ENCODE peak calls at places on chromosomes 4 and X, in nine cellular contexts. G, K, I, X, O, W, V, J and Q are unnamed samples.

GRCh38 chr4:76747613-76748012 is 150.3 kb downstream of the SOWAHB start:
- DNase-seq in G (no peak), O (no peak), J (no peak), K (no peak), X (no peak), W (no peak), I (no peak), V (no peak), Q (no peak)

GRCh38 chr4:94400191-94400590 is 51.6 kb upstream of the PDLIM5 start:
- DNase-seq in V (no peak), G (no peak), W (no peak), K (no peak), J (no peak), I (no peak), X (no peak), O (no peak), Q (no peak)

GRCh38 chr4:112923514-112923913 is 125.9 kb upstream of the ANK2 start:
- DNase-seq in W (no peak), I (no peak), J (no peak), G (no peak), K (no peak), X (no peak), V (no peak), O (no peak), Q (no peak)

GRCh38 chr4:7365472-7366179 is 69.1 kb downstream of the PSAPL1 start:
- DNase-seq in O (peak), X (no peak), K (no peak), V (no peak), I (no peak), G (no peak), W (no peak), J (no peak), Q (no peak)

GRCh38 chr4:147286846-147287587 is 193.9 kb upstream of the EDNRA start:
- DNase-seq in K (no peak), W (no peak), G (no peak), X (no peak), O (no peak), V (no peak), I (no peak), J (no peak), Q (no peak)

GRCh38 chrX:101658661-101659477 is 781 bp downstream of the ARMCX2 start:
- DNase-seq in I (no peak), W (peak), V (peak), G (peak), K (peak), O (peak), X (peak), J (peak), Q (no peak)

GRCh38 chr4:186472948-186473347 is 82.4 kb downstream of the MTNR1A start:
- DNase-seq in V (no peak), I (peak), G (no peak), J (no peak), K (no peak), W (peak), O (no peak), X (no peak), Q (no peak)

GRCh38 chr4:40256329-40256728 is 59.5 kb downstream of the RHOH start:
- DNase-seq in O (no peak), X (no peak), K (no peak), J (no peak), W (no peak), I (peak), G (no peak), V (no peak), Q (no peak)

GRCh38 chrX:153782324-153782723 is 1.5 kb downstream of the SRPK3 start:
- DNase-seq in X (no peak), W (peak), G (no peak), V (no peak), J (no peak), I (no peak), O (no peak), K (no peak), Q (no peak)

GRCh38 chrX:13051529-13052172 is 7.2 kb upstream of the FAM9C start:
- DNase-seq in I (peak), G (no peak), O (no peak), V (peak), J (no peak), K (peak), X (no peak), W (no peak), Q (no peak)

GRCh38 chrX:9788908-9789307 is 2.7 kb downstream of the SHROOM2 start:
- DNase-seq in O (no peak), X (no peak), W (no peak), V (no peak), K (no peak), J (no peak), I (peak), G (peak), Q (no peak)

GRCh38 chr4:184857446-184858121 is 31.8 kb upstream of the ACSL1 start:
- DNase-seq in K (no peak), J (no peak), X (no peak), G (no peak), V (no peak), W (no peak), O (no peak), I (no peak), Q (no peak)

GRCh38 chr4:54065282-54066087 is 1.1 kb upstream of the CHIC2 start:
- DNase-seq in O (no peak), X (no peak), J (no peak), K (no peak), G (no peak), W (no peak), I (no peak), V (no peak), Q (no peak)

GRCh38 chr4:114600066-114600552 is 1.5 kb downstream of the UGT8 start:
- DNase-seq in G (no peak), X (no peak), V (no peak), W (no peak), O (no peak), I (no peak), J (no peak), K (no peak), Q (no peak)

GRCh38 chr4:186104114-186104894 is at the start of gene FAM149A:
- DNase-seq in G (peak), V (peak), W (peak), K (peak), J (peak), X (no peak), I (peak), O (no peak), Q (no peak)

GRCh38 chr4:138111462-138112000 is 130.6 kb downstream of the SLC7A11 start:
- DNase-seq in I (no peak), X (no peak), W (peak), O (no peak), J (no peak), G (no peak), K (no peak), V (no peak), Q (no peak)

GRCh38 chr4:78818530-78818929 is 42.4 kb downstream of the BMP2K start:
- DNase-seq in X (no peak), J (no peak), O (no peak), G (no peak), K (no peak), V (no peak), I (no peak), W (no peak), Q (no peak)

GRCh38 chr4:71107732-71108131 is 114.3 kb downstream of the DCK start:
- DNase-seq in O (no peak), V (no peak), X (no peak), I (no peak), G (no peak), K (no peak), J (no peak), W (no peak), Q (no peak)

GRCh38 chr4:188433916-188434315 is 294.7 kb downstream of the TRIML1 start:
- DNase-seq in K (no peak), O (no peak), X (no peak), J (no peak), W (no peak), G (no peak), I (no peak), V (no peak), Q (no peak)

GRCh38 chr4:174654634-174655033 is 132.3 kb upstream of the HPGD start:
- DNase-seq in I (no peak), G (no peak), J (no peak), W (no peak), V (no peak), X (no peak), K (no peak), O (no peak), Q (no peak)

GRCh38 chr4:138103597-138104461 is 138.3 kb downstream of the SLC7A11 start:
- DNase-seq in X (no peak), V (no peak), O (no peak), K (no peak), W (no peak), G (no peak), I (no peak), J (no peak), Q (no peak)

GRCh38 chrX:148601034-148601433 is 100.6 kb downstream of the AFF2 start:
- DNase-seq in W (no peak), J (no peak), I (peak), X (no peak), O (no peak), V (no peak), K (no peak), G (no peak), Q (no peak)

GRCh38 chr4:57055873-57056272 is 54.3 kb downstream of the IGFBP7 start:
- DNase-seq in X (no peak), I (no peak), J (no peak), O (no peak), K (no peak), W (no peak), V (no peak), G (no peak), Q (no peak)

GRCh38 chr4:70885174-70885573 is 17.0 kb upstream of the MOB1B start:
- DNase-seq in O (no peak), K (no peak), I (no peak), X (no peak), G (no peak), V (no peak), W (no peak), J (no peak), Q (no peak)

GRCh38 chr4:182142146-182143085 is 100.8 kb upstream of the TENM3 start:
- DNase-seq in X (no peak), G (no peak), W (peak), I (no peak), O (no peak), V (no peak), J (peak), K (no peak), Q (no peak)

GRCh38 chr4:118683513-118683912 is 1.7 kb upstream of the METTL14 start:
- DNase-seq in V (no peak), W (peak), G (no peak), I (peak), O (no peak), J (no peak), X (no peak), K (peak), Q (no peak)

GRCh38 chr4:122968227-122968812 is 45.9 kb upstream of the NUDT6 start:
- DNase-seq in W (no peak), O (no peak), I (peak), G (no peak), X (no peak), J (no peak), V (no peak), K (no peak), Q (no peak)

DNA sequence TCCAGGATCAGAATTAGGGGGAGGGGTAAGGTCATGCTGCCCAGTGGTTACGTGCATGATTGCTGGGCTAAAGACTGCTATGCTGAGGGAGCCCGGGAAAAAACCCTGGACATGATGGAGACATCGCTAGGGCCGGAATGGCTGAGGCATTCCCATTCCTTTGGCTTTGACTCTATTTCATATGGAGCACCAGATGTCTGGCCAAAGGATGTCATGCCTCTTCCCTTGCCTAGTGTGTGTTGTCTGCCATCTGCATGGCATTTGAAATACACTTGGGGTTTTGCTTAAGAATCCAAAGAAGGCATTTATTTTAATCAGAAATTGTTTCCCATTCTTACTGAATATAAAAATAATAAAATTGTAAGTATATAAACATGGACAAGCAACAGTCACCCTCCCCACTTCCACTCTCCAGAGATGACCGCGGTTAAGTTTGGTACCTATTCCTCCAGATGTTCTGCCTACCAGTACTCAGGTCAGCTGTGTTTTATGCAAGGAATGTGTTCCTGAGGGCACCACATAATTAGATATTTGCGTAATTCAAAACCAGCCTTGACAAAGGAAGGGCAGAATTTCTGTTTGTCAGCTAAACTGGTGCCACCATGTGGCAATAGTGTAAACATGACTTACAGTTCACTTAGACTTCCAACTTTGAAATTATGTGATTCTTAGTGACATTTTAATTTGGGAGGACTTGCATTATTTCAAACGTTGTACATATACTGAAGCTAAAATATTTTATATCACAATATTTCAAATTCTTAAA is 105.9 kb downstream of the CT47B1 start:
- DNase-seq in G (no peak), O (no peak), X (no peak), J (no peak), I (peak), K (no peak), W (no peak), V (no peak), Q (no peak)
- TF ChIP-seq CTCF in G (no peak), O (peak), X (peak), J (peak), I (peak), K (no peak), W (peak), V (peak), Q (no peak)

GRCh38 chr4:165351359-165352130 is 24.1 kb downstream of the MSMO1 start:
- DNase-seq in I (no peak), W (peak), J (no peak), G (no peak), V (no peak), O (no peak), K (no peak), X (no peak), Q (no peak)
- TF ChIP-seq CTCF in I (no peak), W (peak), J (no peak), G (no peak), V (no peak), O (no peak), K (peak), X (peak), Q (no peak)

GRCh38 chr4:12595489-12595888 is 888.7 kb downstream of the RAB28 start:
- DNase-seq in W (no peak), X (no peak), K (no peak), V (no peak), I (no peak), O (no peak), G (no peak), J (no peak), Q (no peak)

GRCh38 chr4:12595986-12596385 is 888.2 kb downstream of the RAB28 start:
- DNase-seq in K (no peak), X (no peak), O (no peak), I (no peak), V (no peak), J (no peak), G (no peak), W (no peak), Q (no peak)
- TF ChIP-seq CTCF in K (no peak), X (no peak), O (no peak), I (no peak), V (no peak), J (peak), G (no peak), W (peak), Q (no peak)

GRCh38 chrX:123215397-123216089 is 31.5 kb downstream of the GRIA3 start:
- DNase-seq in W (no peak), I (no peak), X (no peak), J (no peak), O (peak), K (no peak), V (no peak), G (peak), Q (no peak)
- TF ChIP-seq CTCF in W (no peak), I (no peak), X (no peak), J (no peak), O (no peak), K (no peak), V (no peak), G (no peak), Q (no peak)

GRCh38 chr4:55345980-55346850 is at the start of gene SRD5A3:
- DNase-seq in O (peak), I (peak), G (peak), W (peak), K (peak), V (peak), X (peak), J (peak), Q (peak)

GRCh38 chr4:55345054-55345453 is 988 bp upstream of the SRD5A3 start:
- DNase-seq in J (no peak), I (no peak), V (no peak), W (no peak), X (no peak), O (no peak), K (no peak), G (no peak), Q (no peak)

GRCh38 chr4:55346851-55347255 is 811 bp downstream of the SRD5A3 start:
- DNase-seq in I (no peak), G (no peak), X (no peak), O (no peak), W (no peak), V (no peak), J (peak), K (peak), Q (no peak)

GRCh38 chr4:55348436-55348835 is 2.4 kb downstream of the SRD5A3 start:
- DNase-seq in K (no peak), W (no peak), O (no peak), X (no peak), I (peak), J (no peak), G (no peak), V (no peak), Q (no peak)

DNA sequence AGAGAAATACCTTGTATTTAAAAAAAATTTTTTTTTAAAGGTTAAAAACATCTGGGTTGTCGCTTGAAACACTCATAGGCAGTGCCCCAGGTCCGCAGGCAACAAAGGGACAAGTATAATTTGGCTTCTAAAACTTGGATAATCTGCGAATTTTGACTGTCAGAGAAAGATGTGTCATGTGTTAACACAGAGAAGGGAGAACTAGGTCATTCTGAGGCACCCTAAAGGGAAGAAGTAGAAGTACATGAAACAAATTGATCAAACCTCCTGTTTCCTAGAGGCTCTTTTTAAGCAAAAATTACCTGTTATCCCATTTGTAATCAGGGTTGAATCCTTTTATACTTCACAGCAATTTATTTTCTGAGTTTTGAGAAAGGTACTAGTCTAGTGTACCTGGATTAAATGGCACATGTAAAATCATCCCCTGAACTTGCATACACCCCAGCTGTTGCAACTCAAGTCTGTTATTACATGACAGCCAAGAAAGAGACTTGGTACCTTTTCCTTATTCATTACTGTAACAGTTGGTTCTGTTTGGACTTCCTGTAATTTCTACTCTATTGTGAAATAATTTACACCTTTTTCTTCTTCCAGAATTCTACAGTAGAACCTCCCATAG is 1.7 kb downstream of the SRD5A3 start:
- DNase-seq in O (no peak), I (peak), J (no peak), V (no peak), X (no peak), G (no peak), K (no peak), W (no peak), Q (no peak)
- TF ChIP-seq CTCF in O (no peak), I (no peak), J (no peak), V (no peak), X (no peak), G (no peak), K (no peak), W (no peak), Q (no peak)